ENCODE peak calls at places on chromosomes 12 and 14, in six cellular contexts. Q is fibroblast of pulmonary artery, F is AG10803, R is HFF-Myc, X is choroid plexus epithelial cell, I is bronchial epithelial cell. O is an unnamed sample.

GRCh38 chr12:102095677-102096263 is 24.1 kb downstream of the NUP37 start:
- DNase-seq in Q (peak), F (peak), I (peak), X (peak), R (no peak), O (peak)

GRCh38 chr14:94515426-94515825 is 6.2 kb upstream of the SERPINA12 start:
- DNase-seq in Q (no peak), I (no peak), X (no peak), R (no peak), F (no peak), O (no peak)

GRCh38 chr12:78156751-78157150 is 326.1 kb downstream of the NAV3 start:
- DNase-seq in I (no peak), Q (no peak), X (no peak), F (no peak), R (no peak), O (peak)

GRCh38 chr12:3641428-3641883 is 111.5 kb downstream of the CRACR2A start:
- DNase-seq in Q (peak), I (peak), R (peak), X (peak), F (peak), O (peak)

GRCh38 chr12:120466560-120467315 is 2.8 kb downstream of the SRSF9 start:
- DNase-seq in R (no peak), F (peak), I (peak), X (peak), Q (peak), O (peak)

GRCh38 chr12:6201775-6202292 is 1.6 kb downstream of the CD9 start:
- DNase-seq in X (no peak), R (no peak), F (no peak), I (no peak), Q (no peak), O (no peak)

GRCh38 chr12:646303-647038 is 16.8 kb downstream of the NINJ2 start:
- DNase-seq in R (no peak), Q (peak), I (no peak), X (peak), F (peak), O (no peak)

GRCh38 chr14:102249041-102249440 is 55.9 kb downstream of the MOK start:
- DNase-seq in Q (peak), I (no peak), X (peak), F (peak), R (no peak), O (peak)

GRCh38 chr12:9869307-9870161 is at the start of gene CLEC2B:
- DNase-seq in R (peak), X (peak), I (peak), Q (peak), F (peak), O (peak)

GRCh38 chr12:46300906-46301305 is 32.1 kb upstream of the SLC38A1 start:
- DNase-seq in Q (peak), F (peak), R (no peak), X (peak), I (peak), O (peak)

GRCh38 chr14:97978336-97978735 is 1181.2 kb downstream of the VRK1 start:
- DNase-seq in R (no peak), Q (peak), F (peak), I (peak), X (peak), O (peak)

GRCh38 chr12:42568952-42569916 is 20.3 kb downstream of the PRICKLE1 start:
- DNase-seq in Q (peak), X (peak), R (peak), F (peak), I (peak), O (peak)

GRCh38 chr12:19035552-19035951 is 94.0 kb upstream of the PLEKHA5 start:
- DNase-seq in Q (peak), I (peak), R (no peak), F (peak), X (peak), O (no peak)

GRCh38 chr12:85872497-85873091 is 1.5 kb upstream of the NTS start:
- DNase-seq in R (peak), Q (peak), X (peak), I (peak), F (peak), O (peak)

GRCh38 chr12:107992016-107992415 is 137.1 kb upstream of the WSCD2 start:
- DNase-seq in F (no peak), R (no peak), I (no peak), Q (no peak), X (no peak), O (no peak)

GRCh38 chr12:52316290-52316689 is 4.9 kb downstream of the KRT83 start:
- DNase-seq in Q (no peak), X (no peak), F (no peak), I (no peak), R (no peak), O (no peak)

GRCh38 chr12:21710944-21711343 is 53.3 kb upstream of the LDHB start:
- DNase-seq in I (no peak), R (no peak), F (peak), X (peak), Q (no peak), O (no peak)

GRCh38 chr12:130154276-130154675 is 8.0 kb upstream of the FZD10 start:
- DNase-seq in I (no peak), X (no peak), F (no peak), R (no peak), Q (no peak), O (no peak)

DNA sequence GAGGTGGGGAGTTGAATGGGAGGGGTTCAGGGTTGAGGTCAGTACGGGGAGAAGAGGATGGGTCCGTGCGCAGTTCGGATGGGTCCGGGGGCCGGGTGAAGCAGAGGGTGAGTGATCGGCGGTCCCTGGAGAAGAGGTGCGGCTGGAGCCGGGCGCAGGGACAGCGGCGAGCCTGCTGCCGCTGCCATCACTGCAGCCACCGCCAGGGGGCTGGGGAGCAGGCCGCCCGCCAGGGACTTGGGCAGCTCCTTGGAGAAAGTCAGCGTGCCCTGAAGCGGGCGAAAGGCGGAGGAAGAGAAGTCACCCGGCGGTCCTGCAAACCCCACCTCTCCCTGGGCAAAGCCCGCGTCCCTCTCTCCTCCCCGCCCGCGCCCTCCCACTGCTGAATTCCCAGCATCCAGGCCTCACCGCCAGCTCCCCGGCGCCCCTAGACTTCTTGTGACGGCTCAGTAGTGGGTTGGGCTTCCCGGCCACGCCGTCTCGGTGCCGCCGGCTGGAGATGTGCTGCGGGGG is 6.0 kb upstream of the GPR84 start:
- DNase-seq in I (peak), X (peak), F (peak), R (no peak), Q (peak), O (peak)
- H3K4me3 ChIP-seq in I (no peak), X (peak), F (peak), R (peak), Q (peak), O (peak)

GRCh38 chr12:24021164-24021502 is 71.7 kb upstream of the SOX5 start:
- DNase-seq in F (no peak), R (no peak), I (no peak), Q (no peak), X (no peak), O (no peak)

GRCh38 chr12:24020391-24021163 is 71.1 kb upstream of the SOX5 start:
- DNase-seq in I (no peak), R (no peak), Q (no peak), X (no peak), F (no peak), O (no peak)

GRCh38 chr12:24027352-24027751 is 77.9 kb upstream of the SOX5 start:
- DNase-seq in X (no peak), Q (no peak), R (no peak), I (no peak), F (no peak), O (no peak)

GRCh38 chr12:24025153-24025798 is 75.8 kb upstream of the SOX5 start:
- DNase-seq in I (peak), F (no peak), Q (peak), X (peak), R (no peak), O (peak)
- TF ChIP-seq CTCF in I (peak), F (peak), Q (peak), X (no peak), R (no peak), O (peak)

GRCh38 chr14:64421166-64421565 is 33.0 kb downstream of the MTHFD1 start:
- DNase-seq in I (peak), X (peak), Q (peak), R (peak), F (peak), O (peak)
- H3K4me3 ChIP-seq in I (no peak), X (no peak), Q (no peak), R (no peak), F (no peak), O (no peak)

DNA sequence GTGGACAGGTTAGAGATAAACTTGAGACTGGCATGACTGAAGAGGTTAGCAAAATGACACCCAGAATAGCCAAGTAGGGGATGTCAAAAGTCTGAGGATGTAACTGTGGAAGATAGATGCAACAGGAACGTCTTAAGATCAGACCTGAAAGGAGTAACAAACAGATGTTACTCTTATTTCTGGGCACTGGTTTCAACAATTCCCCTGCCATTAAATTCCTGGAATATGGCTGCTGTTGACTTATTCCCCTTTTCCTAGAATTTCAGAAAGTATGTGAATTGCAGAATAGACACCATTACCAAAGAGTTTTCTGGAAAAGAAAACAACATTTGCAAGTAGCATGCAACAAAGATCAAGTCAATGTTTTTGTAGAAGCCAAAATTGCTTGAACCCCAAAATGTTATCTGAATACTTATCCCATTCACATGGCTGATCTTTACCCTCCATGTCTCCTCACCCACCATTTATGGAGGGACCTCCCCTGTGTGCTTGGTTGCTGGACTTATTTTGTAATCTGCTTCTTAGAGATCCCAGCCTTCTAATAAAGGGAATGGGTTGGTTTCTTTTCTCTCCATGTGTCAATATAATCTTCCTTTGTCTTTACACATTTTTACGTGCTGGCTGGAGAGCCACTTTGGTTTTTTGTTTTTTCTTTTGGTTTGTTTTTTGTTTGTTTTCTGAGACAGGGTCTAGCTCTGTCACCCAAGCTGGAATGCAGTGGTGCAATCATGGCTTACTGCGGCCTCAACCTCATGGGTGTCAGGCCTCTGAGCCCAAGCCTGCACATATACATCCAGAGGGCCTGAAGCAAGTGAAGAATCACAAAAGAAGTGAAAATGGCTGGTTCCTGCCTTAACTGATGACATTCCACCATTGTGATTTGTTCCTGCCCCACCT is 57.0 kb downstream of the BBS10 start:
- DNase-seq in Q (no peak), X (no peak), I (no peak), R (no peak), F (no peak), O (no peak)
- TF ChIP-seq CTCF in Q (no peak), X (no peak), I (no peak), R (no peak), F (no peak), O (no peak)

GRCh38 chr14:54806616-54807015 is 96.0 kb downstream of the GCH1 start:
- DNase-seq in Q (no peak), X (no peak), F (no peak), I (no peak), R (no peak), O (no peak)

GRCh38 chr14:54803926-54804719 is 98.5 kb downstream of the GCH1 start:
- DNase-seq in I (no peak), F (no peak), X (no peak), Q (no peak), R (no peak), O (no peak)

GRCh38 chr14:54804720-54805060 is 97.9 kb downstream of the GCH1 start:
- DNase-seq in X (no peak), R (no peak), I (peak), F (no peak), Q (no peak), O (no peak)

GRCh38 chr14:54805080-54805479 is 97.5 kb downstream of the GCH1 start:
- DNase-seq in X (no peak), R (no peak), F (peak), Q (peak), I (no peak), O (no peak)

GRCh38 chr14:54805521-54806322 is 96.9 kb downstream of the GCH1 start:
- DNase-seq in F (peak), Q (peak), I (peak), R (peak), X (peak), O (peak)
- H3K4me3 ChIP-seq in F (peak), Q (no peak), I (no peak), R (no peak), X (peak), O (no peak)